ENCODE peak calls at places on chromosomes 2 and 18, in five cellular contexts. C is K562, H is HepG2, W is GM12878, U is H1. I is an unnamed sample.

GRCh38 chr2:182894174-182894573 is 27.7 kb upstream of the FRZB start:
- DNase-seq in C (no peak), H (no peak), W (no peak), U (no peak), I (no peak)

GRCh38 chr2:184425083-184425482 is 173.2 kb upstream of the ZNF804A start:
- DNase-seq in C (no peak), H (no peak), W (no peak), U (no peak), I (no peak)

GRCh38 chr2:128319773-128320608 is 1.3 kb upstream of the HS6ST1 start:
- DNase-seq in C (no peak), H (no peak), W (no peak), U (peak), I (no peak)

GRCh38 chr2:219679571-219679970 is 52.1 kb downstream of the SLC4A3 start:
- DNase-seq in C (no peak), H (no peak), W (no peak), U (no peak), I (no peak)

GRCh38 chr2:168355110-168355509 is 101.0 kb upstream of the CERS6 start:
- DNase-seq in C (no peak), H (no peak), W (no peak), U (no peak), I (no peak)

GRCh38 chr18:3593381-3593903 is 143.5 kb downstream of the TGIF1 start:
- DNase-seq in C (peak), H (no peak), W (no peak), U (no peak), I (peak)

GRCh38 chr2:232133078-232133477 is 171.6 kb downstream of the DIS3L2 start:
- DNase-seq in C (no peak), H (peak), W (no peak), U (no peak), I (peak)

GRCh38 chr2:174826051-174826450 is 61.8 kb upstream of the CHRNA1 start:
- DNase-seq in C (no peak), H (no peak), W (no peak), U (no peak), I (peak)

GRCh38 chr2:169069341-169069740 is at the start of gene DHRS9:
- DNase-seq in C (no peak), H (no peak), W (no peak), U (no peak), I (no peak)

GRCh38 chr2:19879115-19879514 is 22.7 kb downstream of the TTC32 start:
- DNase-seq in C (no peak), H (no peak), W (no peak), U (peak), I (no peak)

GRCh38 chr2:234293973-234294372 is 202.9 kb downstream of the ARL4C start:
- DNase-seq in C (no peak), H (no peak), W (no peak), U (no peak), I (peak)

GRCh38 chr2:84970266-84970955 is 550 bp upstream of the KCMF1 start:
- DNase-seq in C (peak), H (no peak), W (no peak), U (peak), I (peak)

GRCh38 chr18:79186649-79187048 is 117.5 kb downstream of the ATP9B start:
- DNase-seq in C (no peak), H (no peak), W (peak), U (no peak), I (no peak)

GRCh38 chr18:22871809-22872525 is 61.2 kb upstream of the RBBP8 start:
- DNase-seq in C (no peak), H (no peak), W (no peak), U (no peak), I (peak)

GRCh38 chr18:57150828-57151227 is 3.9 kb downstream of the BOD1L2 start:
- DNase-seq in C (no peak), H (no peak), W (no peak), U (peak), I (peak)

GRCh38 chr2:206920936-206921335 is 18.4 kb upstream of the CPO start:
- DNase-seq in C (no peak), H (no peak), W (no peak), U (no peak), I (no peak)

GRCh38 chr18:13566941-13567762 is 159.2 kb downstream of the FAM210A start:
- DNase-seq in C (no peak), H (no peak), W (peak), U (no peak), I (no peak)

GRCh38 chr18:13372405-13372995 is 153.9 kb downstream of the LDLRAD4 start:
- DNase-seq in C (no peak), H (no peak), W (no peak), U (no peak), I (no peak)

GRCh38 chr2:206143451-206143850 is 15.8 kb downstream of the NDUFS1 start:
- DNase-seq in C (no peak), H (no peak), W (no peak), U (no peak), I (no peak)

GRCh38 chr2:9330639-9331270 is 92.6 kb downstream of the ITGB1BP1 start:
- DNase-seq in C (no peak), H (no peak), W (no peak), U (no peak), I (no peak)

GRCh38 chr2:88669371-88670214 is 21.9 kb upstream of the RPIA start:
- DNase-seq in C (peak), H (peak), W (peak), U (no peak), I (peak)

GRCh38 chr2:12202301-12202700 is 455.9 kb downstream of the LPIN1 start:
- DNase-seq in C (no peak), H (no peak), W (no peak), U (no peak), I (peak)

GRCh38 chr18:68667121-68667520 is 47.8 kb downstream of the TMX3 start:
- DNase-seq in C (no peak), H (no peak), W (no peak), U (no peak), I (no peak)

GRCh38 chr2:177568893-177569292 is 176.3 kb downstream of the AGPS start:
- DNase-seq in C (no peak), H (no peak), W (no peak), U (no peak), I (no peak)

GRCh38 chr18:74411475-74411874 is 45.6 kb downstream of the DIPK1C start:
- DNase-seq in C (no peak), H (no peak), W (no peak), U (no peak), I (no peak)

GRCh38 chr2:85840091-85840490 is 48.7 kb downstream of the ST3GAL5 start:
- DNase-seq in C (peak), H (no peak), W (no peak), U (no peak), I (no peak)

GRCh38 chr2:17791121-17791902 is 24.9 kb upstream of the MSGN1 start:
- DNase-seq in C (no peak), H (no peak), W (no peak), U (no peak), I (no peak)

GRCh38 chr2:230358305-230358704 is 31.3 kb downstream of the SP140L start:
- DNase-seq in C (no peak), H (no peak), W (no peak), U (no peak), I (no peak)

GRCh38 chr2:114405486-114406250 is 36.8 kb upstream of the DPP10 start:
- DNase-seq in C (no peak), H (no peak), W (no peak), U (no peak), I (no peak)

GRCh38 chr2:64799592-64800252 is 146.0 kb upstream of the SERTAD2 start:
- DNase-seq in C (no peak), H (no peak), W (no peak), U (no peak), I (no peak)

DNA sequence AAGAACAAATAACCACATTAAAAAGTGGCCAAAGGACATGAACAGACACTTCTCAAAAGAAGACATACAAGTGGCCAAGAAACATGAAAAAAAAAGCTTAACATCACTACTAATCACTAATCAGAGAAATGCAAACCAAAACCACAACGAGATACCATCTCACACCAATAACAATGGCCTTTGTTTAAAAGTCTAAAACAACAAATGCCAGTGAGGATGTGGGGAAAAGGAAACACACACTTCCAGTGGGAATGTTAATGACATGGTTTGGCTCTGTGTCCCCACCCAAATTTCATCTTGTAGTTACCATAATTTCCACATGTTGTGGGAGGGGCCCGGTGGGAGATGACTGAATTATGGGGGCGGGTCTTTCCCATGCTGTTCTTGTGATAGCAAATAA is 147.1 kb downstream of the GALNT1 start:
- DNase-seq in C (no peak), H (no peak), W (no peak), U (no peak), I (no peak)
- TF ChIP-seq CREB1 in C (no peak), H (no peak), W (no peak), U (no peak), I (no peak)

GRCh38 chr2:51553456-51553855 is 521.5 kb upstream of the NRXN1 start:
- DNase-seq in C (no peak), H (no peak), W (no peak), U (no peak), I (no peak)
- H3K4me2 ChIP-seq in C (no peak), H (no peak), W (no peak), U (no peak), I (no peak)

DNA sequence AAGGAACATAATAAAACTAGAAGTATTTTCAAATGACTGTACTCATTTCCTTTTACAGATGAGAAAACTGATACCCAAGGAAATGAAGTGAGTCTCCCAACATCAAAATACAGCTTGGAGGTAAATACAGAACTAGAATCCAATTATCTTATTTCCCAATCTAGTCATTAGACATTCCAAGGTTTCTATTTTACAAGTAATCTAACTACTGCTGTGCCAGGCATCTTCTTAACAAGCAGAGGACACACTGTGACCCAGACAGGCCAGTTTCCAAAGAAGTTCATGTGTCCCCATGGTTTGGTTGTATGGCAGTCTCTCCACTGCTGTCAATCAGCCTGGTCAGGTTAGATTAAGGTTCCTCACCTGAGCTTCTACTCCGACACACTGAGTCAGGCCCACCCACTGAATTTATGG is 143.5 kb downstream of the THADA start:
- DNase-seq in C (no peak), H (no peak), W (no peak), U (no peak), I (no peak)
- TF ChIP-seq CREB1 in C (no peak), H (no peak), W (no peak), U (no peak), I (no peak)

DNA sequence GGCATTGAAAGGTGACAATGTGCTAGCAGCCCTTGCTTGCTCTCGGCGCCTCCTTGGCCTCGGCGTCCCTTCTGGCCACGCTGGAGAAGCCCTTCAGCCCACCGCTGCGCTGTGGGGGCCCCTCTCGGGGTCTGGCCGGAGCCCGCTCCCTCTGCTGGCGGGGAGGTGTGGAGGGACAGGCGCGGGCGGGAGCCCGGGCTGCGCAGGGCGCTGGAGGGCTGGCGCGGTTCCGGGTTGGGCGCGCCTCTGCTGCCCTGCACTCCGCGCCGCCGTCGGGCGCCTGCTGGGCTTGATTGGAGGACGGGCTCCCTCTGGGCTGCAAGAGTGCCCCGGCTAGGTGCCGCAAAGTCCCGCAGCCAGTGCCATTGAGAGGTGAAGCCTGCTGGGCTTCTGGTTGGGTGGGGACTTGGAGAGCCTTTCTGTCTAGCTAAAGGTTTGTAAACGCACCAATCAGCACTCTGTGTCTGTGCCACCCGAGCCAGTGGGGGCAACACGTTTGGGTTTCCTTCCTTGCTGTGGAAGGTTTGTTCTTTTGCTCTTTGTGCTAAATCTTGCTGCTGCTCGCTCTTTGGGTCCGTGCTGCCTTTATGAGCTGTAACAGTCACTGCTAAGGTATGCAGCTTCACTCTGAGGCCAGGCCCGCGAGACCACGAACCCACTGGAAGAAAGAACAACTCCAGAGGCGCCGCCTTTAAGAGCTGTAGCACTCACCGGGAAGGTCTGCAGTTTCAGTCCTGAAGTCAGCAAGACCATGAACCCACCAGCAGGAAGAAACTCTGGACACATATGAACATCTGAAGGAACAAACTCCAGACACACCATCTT is 14.8 kb upstream of the IMP4 start:
- DNase-seq in C (peak), H (peak), W (no peak), U (peak), I (peak)
- H3K4me2 ChIP-seq in C (peak), H (peak), W (no peak), U (peak), I (peak)

GRCh38 chr18:45997689-45998088 is 30.6 kb upstream of the EPG5 start:
- DNase-seq in C (no peak), H (no peak), W (no peak), U (no peak), I (peak)

GRCh38 chr18:45998244-45998643 is 31.1 kb upstream of the EPG5 start:
- DNase-seq in C (peak), H (no peak), W (no peak), U (no peak), I (no peak)

DNA sequence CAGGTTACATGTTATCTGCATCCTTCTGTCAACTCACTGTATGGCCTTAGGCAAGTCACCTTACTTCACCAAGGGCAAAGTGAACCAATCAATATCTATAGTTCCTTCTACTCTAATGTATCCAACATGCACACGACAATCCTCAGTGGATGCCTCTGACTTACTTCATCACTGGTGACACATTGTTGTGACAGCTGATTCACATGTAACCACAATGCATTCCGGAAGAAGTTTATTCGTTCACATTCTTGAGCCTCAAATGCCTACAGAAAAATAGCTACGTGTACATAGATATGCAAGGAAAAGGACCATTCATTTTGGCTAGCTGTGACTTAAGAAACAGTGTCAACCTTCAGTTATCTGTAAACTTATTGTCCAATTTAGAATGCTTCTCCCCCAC is 26.3 kb upstream of the EPG5 start:
- DNase-seq in C (no peak), H (no peak), W (no peak), U (no peak), I (no peak)
- TF ChIP-seq CREB1 in C (no peak), H (no peak), W (no peak), U (no peak), I (no peak)

GRCh38 chr2:40680547-40680946 is 228.7 kb upstream of the SLC8A1 start:
- DNase-seq in C (no peak), H (no peak), W (no peak), U (no peak), I (no peak)
- H3K4me2 ChIP-seq in C (no peak), H (no peak), W (peak), U (no peak), I (no peak)

DNA sequence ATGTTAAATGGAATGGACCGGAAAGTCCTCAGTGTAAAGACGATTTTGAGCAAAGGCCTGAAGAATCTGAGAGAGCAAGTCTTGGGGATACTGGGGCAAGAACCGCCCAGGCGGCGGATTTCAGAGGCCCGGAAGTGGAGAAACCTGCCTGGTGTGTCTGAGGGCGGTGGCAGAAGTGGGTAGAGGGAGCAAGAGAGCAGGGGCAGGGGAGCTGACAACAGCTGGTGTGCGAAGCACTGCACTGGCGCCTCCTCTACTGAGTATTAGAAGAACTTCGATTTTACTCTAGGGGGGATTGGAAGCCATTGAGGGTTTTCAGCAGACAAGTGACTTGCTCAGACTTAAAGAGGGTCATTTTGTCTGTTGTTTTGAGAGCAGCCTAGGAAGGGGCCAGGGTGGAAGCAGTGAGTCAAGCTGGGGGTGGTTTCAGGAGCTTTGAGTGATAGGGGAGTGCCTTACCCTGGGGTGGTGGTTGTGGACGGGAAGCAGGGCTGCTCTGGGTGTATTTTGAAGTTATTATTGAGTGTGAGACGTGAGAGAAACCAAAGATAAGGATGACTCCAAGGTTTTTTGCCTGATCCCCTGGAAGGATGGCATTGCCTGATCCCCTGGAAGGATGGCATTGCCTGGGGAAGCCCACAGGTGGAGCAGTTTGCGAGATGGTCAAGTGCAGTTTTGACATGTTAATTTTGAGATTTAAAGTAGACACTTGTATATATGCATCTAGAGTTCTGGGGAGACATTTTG is 52.5 kb downstream of the ZNF236 start:
- DNase-seq in C (no peak), H (no peak), W (no peak), U (peak), I (peak)
- TF ChIP-seq CREB1 in C (no peak), H (no peak), W (no peak), U (no peak), I (no peak)